ENCODE peak calls at places on chromosomes 1 and 21, in nine cellular contexts. N is activated naive CD4-positive, alpha-beta T cell treated with anti-CD3 and anti-CD28 coated beads, Interleukin-2, amount 50 U/mL, for 16 hours; I is nucleus accumbens; M is activated T-helper 1 cell treated with anti-CD3 and anti-CD28 coated beads, Interleukin-2, amount 50 U/mL, for 16 hours; F is MG63; J is EL; A is stimulated activated CD4-positive, alpha-beta T cell treated with anti-CD3 and anti-CD28 coated beads, TNF-alpha, amount 100 ng/mL, for 1 hour; Z is coronary artery; V is AG08395. U is an unnamed sample.

GRCh38 chr1:17183388-17184160 is 21.4 kb upstream of the PADI1 start:
- DNase-seq in Z (peak; percentile 43), N (no peak), V (no peak), J (no peak), I (no peak), A (no peak), F (no peak), M (no peak), U (no peak)

GRCh38 chr1:40856656-40857302 is 5.4 kb downstream of the CITED4 start:
- DNase-seq in J (no peak), A (no peak), Z (no peak), I (no peak), V (no peak), M (no peak), N (no peak), F (no peak), U (no peak)

GRCh38 chr21:43825936-43826622 is 36.7 kb downstream of the RRP1 start:
- DNase-seq in F (no peak), A (no peak), M (no peak), I (no peak), Z (no peak), N (no peak), J (no peak), V (no peak), U (peak; percentile 73)

GRCh38 chr1:15961492-15961891 is 14.4 kb downstream of the ZBTB17 start:
- DNase-seq in Z (no peak), N (no peak), I (no peak), M (no peak), V (no peak), A (no peak), J (no peak), F (no peak), U (no peak)

GRCh38 chr1:198102454-198102791 is 54.4 kb upstream of the NEK7 start:
- DNase-seq in F (no peak), Z (no peak), M (no peak), A (no peak), I (no peak), J (peak; percentile 36), V (peak; percentile 35), N (no peak), U (no peak)

GRCh38 chr1:29235955-29236742 is at the start of gene PTPRU:
- DNase-seq in J (peak; percentile 66), A (peak; percentile 63), M (peak; percentile 60), V (peak; percentile 91), I (peak; percentile 55), F (peak; percentile 72), N (peak; percentile 82), Z (peak; percentile 82), U (peak; percentile 93)

GRCh38 chr1:50531601-50532000 is 108.4 kb upstream of the DMRTA2 start:
- DNase-seq in I (no peak), M (no peak), V (no peak), A (no peak), J (peak; percentile 26), N (no peak), F (no peak), Z (no peak), U (no peak)

GRCh38 chr21:16285646-16286223 is 556.0 kb downstream of the USP25 start:
- DNase-seq in Z (no peak), F (no peak), M (no peak), N (no peak), J (no peak), A (no peak), V (no peak), I (no peak), U (no peak)

GRCh38 chr1:186440584-186440983 is 20.3 kb downstream of the PDC start:
- DNase-seq in N (no peak), M (no peak), J (no peak), Z (no peak), I (no peak), F (no peak), V (no peak), A (no peak), U (no peak)

GRCh38 chr1:41627491-41628280 is 143.2 kb upstream of the EDN2 start:
- DNase-seq in N (no peak), V (no peak), Z (no peak), F (no peak), J (no peak), A (no peak), I (no peak), M (no peak), U (no peak)

GRCh38 chr1:246012271-246012854 is 494.7 kb downstream of the SMYD3 start:
- DNase-seq in N (no peak), I (no peak), M (no peak), V (peak; percentile 28), J (peak; percentile 37), F (no peak), A (no peak), Z (no peak), U (no peak)